ENCODE peak calls at places on chromosome 10, in seven cellular contexts. One of them, this sample, is unnamed.

GRCh38 chr10:97648557-97649404 is 8.3 kb downstream of the PI4K2A start:
- DNase-seq in suprapubic skin: no peak
- DNase-seq in HepG2: peak; percentile 68
- DNase-seq in sigmoid colon: no peak
- DNase-seq in ovary: no peak
- DNase-seq in upper lobe of left lung: no peak
- DNase-seq in transverse colon: no peak
- DNase-seq in this sample: peak; percentile 61

GRCh38 chr10:93079663-93080349 is 6.1 kb downstream of the CYP26A1 start:
- DNase-seq in suprapubic skin: no peak
- DNase-seq in ovary: no peak
- DNase-seq in sigmoid colon: no peak
- DNase-seq in upper lobe of left lung: peak; percentile 29
- DNase-seq in HepG2: no peak
- DNase-seq in transverse colon: no peak
- DNase-seq in this sample: no peak

GRCh38 chr10:53697038-53697437 is 924.5 kb upstream of the MBL2 start:
- DNase-seq in transverse colon: no peak
- DNase-seq in ovary: no peak
- DNase-seq in suprapubic skin: no peak
- DNase-seq in upper lobe of left lung: no peak
- DNase-seq in HepG2: no peak
- DNase-seq in sigmoid colon: no peak
- DNase-seq in this sample: no peak

GRCh38 chr10:100886099-100886498 is 26.7 kb upstream of the SLF2 start:
- DNase-seq in HepG2: no peak
- DNase-seq in ovary: no peak
- DNase-seq in upper lobe of left lung: no peak
- DNase-seq in sigmoid colon: no peak
- DNase-seq in transverse colon: no peak
- DNase-seq in suprapubic skin: no peak
- DNase-seq in this sample: no peak

GRCh38 chr10:17290226-17290625 is 62.2 kb downstream of the VIM start:
- DNase-seq in upper lobe of left lung: no peak
- DNase-seq in transverse colon: no peak
- DNase-seq in sigmoid colon: no peak
- DNase-seq in ovary: no peak
- DNase-seq in suprapubic skin: no peak
- DNase-seq in HepG2: no peak
- DNase-seq in this sample: no peak

GRCh38 chr10:48523820-48524758 is 80.8 kb downstream of the ARHGAP22 start:
- DNase-seq in upper lobe of left lung: peak; percentile 89
- DNase-seq in sigmoid colon: peak; percentile 61
- DNase-seq in suprapubic skin: no peak
- DNase-seq in ovary: peak; percentile 72
- DNase-seq in transverse colon: no peak
- DNase-seq in HepG2: no peak
- DNase-seq in this sample: no peak

GRCh38 chr10:101385866-101386658 is 32.1 kb downstream of the BTRC start:
- DNase-seq in suprapubic skin: no peak
- DNase-seq in HepG2: no peak
- DNase-seq in transverse colon: no peak
- DNase-seq in upper lobe of left lung: no peak
- DNase-seq in sigmoid colon: no peak
- DNase-seq in ovary: no peak
- DNase-seq in this sample: no peak

GRCh38 chr10:9038146-9038714 is 983.7 kb downstream of the GATA3 start:
- DNase-seq in upper lobe of left lung: no peak
- DNase-seq in suprapubic skin: no peak
- DNase-seq in transverse colon: no peak
- DNase-seq in HepG2: no peak
- DNase-seq in ovary: no peak
- DNase-seq in sigmoid colon: no peak
- DNase-seq in this sample: no peak

GRCh38 chr10:71565284-71566000 is 154.1 kb downstream of the C10orf105 start:
- DNase-seq in ovary: no peak
- DNase-seq in upper lobe of left lung: no peak
- DNase-seq in sigmoid colon: no peak
- DNase-seq in transverse colon: no peak
- DNase-seq in HepG2: no peak
- DNase-seq in suprapubic skin: no peak
- DNase-seq in this sample: no peak

GRCh38 chr10:76117949-76118348 is 686.5 kb downstream of the LRMDA start:
- DNase-seq in ovary: no peak
- DNase-seq in HepG2: no peak
- DNase-seq in upper lobe of left lung: no peak
- DNase-seq in suprapubic skin: no peak
- DNase-seq in transverse colon: no peak
- DNase-seq in sigmoid colon: no peak
- DNase-seq in this sample: no peak

GRCh38 chr10:121540773-121541395 is 57.4 kb downstream of the FGFR2 start:
- DNase-seq in suprapubic skin: no peak
- DNase-seq in HepG2: no peak
- DNase-seq in upper lobe of left lung: no peak
- DNase-seq in transverse colon: no peak
- DNase-seq in sigmoid colon: no peak
- DNase-seq in ovary: no peak
- DNase-seq in this sample: no peak

GRCh38 chr10:129972145-129972965 is 8.3 kb upstream of the EBF3 start:
- DNase-seq in transverse colon: no peak
- DNase-seq in ovary: no peak
- DNase-seq in HepG2: no peak
- DNase-seq in upper lobe of left lung: peak; percentile 83
- DNase-seq in suprapubic skin: no peak
- DNase-seq in sigmoid colon: peak; percentile 63
- DNase-seq in this sample: no peak

GRCh38 chr10:90621577-90621976 is 236.3 kb downstream of the HTR7 start:
- DNase-seq in transverse colon: no peak
- DNase-seq in suprapubic skin: no peak
- DNase-seq in upper lobe of left lung: no peak
- DNase-seq in ovary: no peak
- DNase-seq in HepG2: no peak
- DNase-seq in sigmoid colon: no peak
- DNase-seq in this sample: no peak

GRCh38 chr10:59601985-59602384 is 107.7 kb downstream of the SLC16A9 start:
- DNase-seq in suprapubic skin: no peak
- DNase-seq in ovary: no peak
- DNase-seq in transverse colon: no peak
- DNase-seq in upper lobe of left lung: no peak
- DNase-seq in HepG2: no peak
- DNase-seq in sigmoid colon: no peak
- DNase-seq in this sample: no peak

GRCh38 chr10:3655528-3655927 is 129.5 kb downstream of the KLF6 start:
- DNase-seq in upper lobe of left lung: no peak
- DNase-seq in transverse colon: no peak
- DNase-seq in ovary: no peak
- DNase-seq in suprapubic skin: no peak
- DNase-seq in sigmoid colon: no peak
- DNase-seq in HepG2: no peak
- DNase-seq in this sample: no peak

GRCh38 chr10:25296324-25296723 is 121.5 kb downstream of the GPR158 start:
- DNase-seq in ovary: no peak
- DNase-seq in transverse colon: no peak
- DNase-seq in sigmoid colon: no peak
- DNase-seq in suprapubic skin: no peak
- DNase-seq in HepG2: no peak
- DNase-seq in upper lobe of left lung: no peak
- DNase-seq in this sample: no peak

GRCh38 chr10:64201936-64202335 is 680.7 kb downstream of the REEP3 start:
- DNase-seq in ovary: no peak
- DNase-seq in suprapubic skin: no peak
- DNase-seq in HepG2: no peak
- DNase-seq in transverse colon: no peak
- DNase-seq in upper lobe of left lung: no peak
- DNase-seq in sigmoid colon: no peak
- DNase-seq in this sample: no peak

GRCh38 chr10:46544989-46545791 is 11.3 kb downstream of the GPRIN2 start:
- DNase-seq in suprapubic skin: peak; percentile 57
- DNase-seq in sigmoid colon: peak; percentile 55
- DNase-seq in transverse colon: peak; percentile 18
- DNase-seq in ovary: peak; percentile 16
- DNase-seq in upper lobe of left lung: no peak
- DNase-seq in HepG2: no peak
- DNase-seq in this sample: peak; percentile 10

GRCh38 chr10:132397671-132398565 is 918 bp downstream of the PWWP2B start:
- DNase-seq in upper lobe of left lung: peak; percentile 89
- DNase-seq in ovary: peak; percentile 70
- DNase-seq in transverse colon: peak; percentile 67
- DNase-seq in HepG2: no peak
- DNase-seq in sigmoid colon: peak; percentile 81
- DNase-seq in suprapubic skin: no peak
- DNase-seq in this sample: no peak

GRCh38 chr10:55024718-55025117 is 223.7 kb upstream of the PCDH15 start:
- DNase-seq in upper lobe of left lung: no peak
- DNase-seq in sigmoid colon: no peak
- DNase-seq in transverse colon: no peak
- DNase-seq in ovary: no peak
- DNase-seq in suprapubic skin: no peak
- DNase-seq in HepG2: no peak
- DNase-seq in this sample: no peak

GRCh38 chr10:71433983-71434744 is 37.4 kb downstream of the CDH23 start:
- DNase-seq in ovary: no peak
- DNase-seq in suprapubic skin: no peak
- DNase-seq in HepG2: no peak
- DNase-seq in upper lobe of left lung: no peak
- DNase-seq in transverse colon: no peak
- DNase-seq in sigmoid colon: no peak
- DNase-seq in this sample: no peak

GRCh38 chr10:124649209-124649608 is 95.0 kb downstream of the FAM53B start:
- DNase-seq in sigmoid colon: peak; percentile 83
- DNase-seq in ovary: no peak
- DNase-seq in transverse colon: no peak
- DNase-seq in HepG2: no peak
- DNase-seq in suprapubic skin: no peak
- DNase-seq in upper lobe of left lung: no peak
- DNase-seq in this sample: peak; percentile 32
- H3K27ac ChIP-seq in sigmoid colon: peak overlapping the region; percentile 81
- H3K27ac ChIP-seq in ovary: peak overlapping the region; percentile 86
- H3K27ac ChIP-seq in transverse colon: peak overlapping the region; percentile 80
- H3K27ac ChIP-seq in HepG2: no peak overlapping the region
- H3K27ac ChIP-seq in suprapubic skin: peak overlapping the region; percentile 84
- H3K27ac ChIP-seq in upper lobe of left lung: peak overlapping the region; percentile 80
- H3K27ac ChIP-seq in this sample: peak overlapping the region; percentile 54

GRCh38 chr10:89468625-89469024 is 54.3 kb downstream of the IFIT5 start:
- DNase-seq in upper lobe of left lung: no peak
- DNase-seq in sigmoid colon: no peak
- DNase-seq in HepG2: no peak
- DNase-seq in suprapubic skin: no peak
- DNase-seq in ovary: no peak
- DNase-seq in transverse colon: no peak
- DNase-seq in this sample: no peak
- TF ChIP-seq EP300 in upper lobe of left lung: no peak
- TF ChIP-seq EP300 in sigmoid colon: no peak
- TF ChIP-seq EP300 in HepG2: no peak
- TF ChIP-seq EP300 in suprapubic skin: no peak
- TF ChIP-seq EP300 in ovary: no peak
- TF ChIP-seq EP300 in transverse colon: no peak
- TF ChIP-seq EP300 in this sample: no peak

DNA sequence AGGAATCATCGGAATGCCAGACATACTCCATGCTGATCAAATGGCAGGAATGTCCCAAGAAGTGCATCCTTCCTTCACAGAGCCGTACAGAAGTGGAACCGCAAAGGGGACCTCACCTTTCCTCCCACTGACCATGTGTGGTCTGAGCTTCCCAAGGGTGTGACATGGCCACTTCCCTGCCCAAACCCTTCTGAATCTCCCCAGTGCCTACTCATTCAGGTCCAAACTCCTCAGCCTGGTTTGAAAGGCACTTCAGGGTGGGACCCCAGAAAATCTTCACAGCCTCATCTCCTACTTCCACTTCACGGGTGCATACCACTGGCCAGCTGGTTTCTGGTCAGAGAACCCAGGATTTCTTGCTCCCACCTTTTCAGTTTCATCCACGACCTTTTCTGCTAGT is 22.8 kb downstream of the TMEM72 start:
- DNase-seq in transverse colon: no peak
- DNase-seq in HepG2: no peak
- DNase-seq in suprapubic skin: no peak
- DNase-seq in sigmoid colon: peak; percentile 38
- DNase-seq in upper lobe of left lung: no peak
- DNase-seq in ovary: no peak
- DNase-seq in this sample: no peak
- H3K4me1 ChIP-seq in transverse colon: peaks cover 12% of the 10 kb centered on the region
- H3K4me1 ChIP-seq in HepG2: peaks cover 74% of the 10 kb centered on the region
- H3K4me1 ChIP-seq in suprapubic skin: peaks cover 25% of the 10 kb centered on the region
- H3K4me1 ChIP-seq in sigmoid colon: peaks cover 38% of the 10 kb centered on the region
- H3K4me1 ChIP-seq in upper lobe of left lung: peaks cover 13% of the 10 kb centered on the region
- H3K4me1 ChIP-seq in ovary: no peaks in the 10 kb centered on the region
- H3K4me1 ChIP-seq in this sample: peaks cover 60% of the 10 kb centered on the region

GRCh38 chr10:103614511-103615158 is 121.1 kb downstream of the NEURL1 start:
- DNase-seq in sigmoid colon: no peak
- DNase-seq in suprapubic skin: no peak
- DNase-seq in ovary: no peak
- DNase-seq in upper lobe of left lung: no peak
- DNase-seq in HepG2: no peak
- DNase-seq in transverse colon: no peak
- DNase-seq in this sample: no peak

GRCh38 chr10:103618027-103618385 is 124.5 kb downstream of the NEURL1 start:
- DNase-seq in HepG2: no peak
- DNase-seq in ovary: no peak
- DNase-seq in sigmoid colon: no peak
- DNase-seq in upper lobe of left lung: no peak
- DNase-seq in suprapubic skin: no peak
- DNase-seq in transverse colon: no peak
- DNase-seq in this sample: no peak

GRCh38 chr10:103617362-103618026 is 124.0 kb downstream of the NEURL1 start:
- DNase-seq in sigmoid colon: no peak
- DNase-seq in HepG2: no peak
- DNase-seq in suprapubic skin: no peak
- DNase-seq in upper lobe of left lung: no peak
- DNase-seq in ovary: no peak
- DNase-seq in transverse colon: no peak
- DNase-seq in this sample: no peak

GRCh38 chr10:103618575-103619423 is 125.3 kb downstream of the NEURL1 start:
- DNase-seq in ovary: peak; percentile 86
- DNase-seq in suprapubic skin: no peak
- DNase-seq in HepG2: no peak
- DNase-seq in sigmoid colon: peak; percentile 88
- DNase-seq in upper lobe of left lung: peak; percentile 78
- DNase-seq in transverse colon: peak; percentile 27
- DNase-seq in this sample: peak; percentile 70

DNA sequence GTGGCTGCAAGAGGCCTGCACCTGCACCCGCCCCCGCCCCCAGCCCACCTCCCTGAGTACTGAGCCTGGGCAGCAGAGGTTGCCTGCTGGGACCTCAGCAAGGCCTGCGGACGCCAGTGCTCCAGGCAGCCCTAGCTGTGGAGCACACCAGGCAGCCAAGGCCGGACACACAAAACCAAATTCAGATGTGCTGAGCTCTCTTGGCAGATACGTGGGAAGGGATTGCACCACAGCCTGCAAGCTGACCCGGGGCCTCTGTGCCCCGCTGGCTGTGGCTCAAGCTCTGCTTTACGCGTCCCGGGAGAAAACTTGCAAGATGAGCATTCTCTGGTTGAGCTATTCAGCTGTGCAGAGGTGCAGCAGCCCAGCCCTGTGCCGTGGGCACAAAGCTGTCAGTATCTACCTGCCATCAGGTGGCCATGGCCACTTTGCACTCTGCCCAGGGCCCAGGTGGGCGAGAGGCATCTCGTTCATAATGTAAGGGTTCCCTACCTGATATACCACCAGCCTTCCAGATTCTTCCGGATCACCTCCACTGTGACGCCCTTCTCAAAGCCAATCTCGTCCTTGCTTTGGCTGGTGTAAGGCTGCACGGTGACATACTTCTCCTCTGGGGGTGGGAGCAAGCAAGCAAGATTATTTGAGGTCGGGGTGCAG is 123.3 kb downstream of the NEURL1 start:
- DNase-seq in upper lobe of left lung: peak; percentile 82
- DNase-seq in HepG2: no peak
- DNase-seq in ovary: peak; percentile 85
- DNase-seq in transverse colon: peak; percentile 52
- DNase-seq in sigmoid colon: peak; percentile 91
- DNase-seq in suprapubic skin: peak; percentile 89
- DNase-seq in this sample: peak; percentile 74
- H3K27ac ChIP-seq in upper lobe of left lung: no peak overlapping the region
- H3K27ac ChIP-seq in HepG2: no peak overlapping the region
- H3K27ac ChIP-seq in ovary: peak overlapping the region; percentile 49
- H3K27ac ChIP-seq in transverse colon: peak overlapping the region; percentile 42
- H3K27ac ChIP-seq in sigmoid colon: peak overlapping the region; percentile 65
- H3K27ac ChIP-seq in suprapubic skin: peak overlapping the region; percentile 29
- H3K27ac ChIP-seq in this sample: peak overlapping the region; percentile 85

This sample was measured in tibial nerve.